ENCODE peak calls at places on chromosomes 3 and 15, in four cellular contexts. N, R, O and I are unnamed samples.

GRCh38 chr3:8504611-8504973 is 3.0 kb downstream of the LMCD1 start:
- DNase-seq in N (no peak), O (no peak), R (no peak), I (no peak)

GRCh38 chr3:56787258-56787777 is 14.4 kb downstream of the ARHGEF3 start:
- DNase-seq in N (no peak), O (no peak), R (no peak), I (no peak)

GRCh38 chr15:35705885-35706590 is 160.1 kb upstream of the DPH6 start:
- DNase-seq in O (no peak), N (no peak), R (no peak), I (no peak)

GRCh38 chr3:5739949-5740348 is 552.4 kb downstream of the EDEM1 start:
- DNase-seq in N (no peak), O (no peak), R (no peak), I (no peak)

GRCh38 chr3:195873971-195874370 is 34.4 kb downstream of the TNK2 start:
- DNase-seq in N (no peak), R (no peak), O (no peak), I (no peak)

GRCh38 chr3:64595253-64595694 is 92.5 kb downstream of the ADAMTS9 start:
- DNase-seq in O (peak; percentile 56), N (no peak), R (peak; percentile 77), I (no peak)

GRCh38 chr3:127418560-127419099 is 130.8 kb upstream of the PRR20G start:
- DNase-seq in R (no peak), N (no peak), O (no peak), I (no peak)

GRCh38 chr15:39304931-39305728 is 275.7 kb upstream of the THBS1 start:
- DNase-seq in R (no peak), O (no peak), N (no peak), I (no peak)

GRCh38 chr15:77022646-77023575 is 28.0 kb downstream of the PSTPIP1 start:
- DNase-seq in N (no peak), R (no peak), O (no peak), I (no peak)

GRCh38 chr3:81764665-81765064 is 3.2 kb upstream of the GBE1 start:
- DNase-seq in R (no peak), O (no peak), N (no peak), I (no peak)

GRCh38 chr3:124878561-124879394 is 8.4 kb downstream of the ITGB5 start:
- DNase-seq in O (peak; percentile 69), R (peak; percentile 85), N (peak; percentile 84), I (no peak)

GRCh38 chr3:121545049-121545563 is 682 bp downstream of the POLQ start:
- DNase-seq in R (no peak), N (no peak), O (no peak), I (no peak)

GRCh38 chr3:150710097-150710496 is 6.4 kb upstream of the ERICH6 start:
- DNase-seq in O (no peak), R (no peak), N (no peak), I (no peak)

GRCh38 chr3:87025636-87026035 is 34.7 kb upstream of the VGLL3 start:
- DNase-seq in R (no peak), N (no peak), O (no peak), I (no peak)

GRCh38 chr3:134650431-134651346 is at the start of gene KY:
- DNase-seq in N (no peak), R (no peak), O (peak; percentile 17), I (no peak)

GRCh38 chr15:66911131-66911700 is 154.2 kb upstream of the SMAD3 start:
- DNase-seq in N (no peak), O (no peak), R (no peak), I (no peak)

GRCh38 chr3:179961081-179962078 is 75.4 kb downstream of the PEX5L start:
- DNase-seq in N (no peak), R (no peak), O (no peak), I (no peak)

GRCh38 chr3:53170325-53171108 is 9.5 kb downstream of the PRKCD start:
- DNase-seq in N (no peak), O (no peak), R (no peak), I (peak; percentile 11)

GRCh38 chr3:84125201-84125721 is 833.5 kb upstream of the CADM2 start:
- DNase-seq in R (no peak), O (no peak), N (no peak), I (no peak)

GRCh38 chr3:49120096-49120437 is 556 bp downstream of the USP19 start:
- DNase-seq in N (no peak), R (no peak), O (no peak), I (no peak)

GRCh38 chr3:70090322-70090913 is 90.9 kb downstream of the SAMMSON start:
- DNase-seq in O (no peak), R (no peak), N (no peak), I (no peak)

GRCh38 chr15:51982013-51982769 is 10.6 kb upstream of the LEO1 start:
- DNase-seq in O (no peak), N (peak; percentile 54), R (peak; percentile 81), I (no peak)

GRCh38 chr15:58951388-58952060 is 18.0 kb upstream of the SLTM start:
- DNase-seq in R (peak; percentile 45), O (no peak), N (peak; percentile 30), I (no peak)

GRCh38 chr3:32968367-32969087 is 17.1 kb downstream of the CCR4 start:
- DNase-seq in N (no peak), O (no peak), R (no peak), I (no peak)

GRCh38 chr3:190519886-190520285 is 6.0 kb downstream of the IL1RAP start:
- DNase-seq in R (no peak), N (no peak), O (no peak), I (no peak)

GRCh38 chr3:140023616-140024530 is 88.9 kb downstream of the CLSTN2 start:
- DNase-seq in R (no peak), O (peak; percentile 26), N (no peak), I (no peak)

GRCh38 chr15:50114381-50114780 is 4.7 kb downstream of the ATP8B4 start:
- DNase-seq in N (no peak), R (no peak), O (peak; percentile 29), I (no peak)

GRCh38 chr3:115239717-115240116 is 92.6 kb upstream of the ZBTB20 start:
- DNase-seq in R (peak; percentile 96), N (peak; percentile 86), O (peak; percentile 43), I (no peak)

GRCh38 chr3:112345681-112346080 is 12.7 kb downstream of the CD200 start:
- DNase-seq in N (no peak), O (no peak), R (no peak), I (no peak)

GRCh38 chr15:96234109-96234892 is 96.2 kb upstream of the NR2F2 start:
- DNase-seq in O (no peak), N (no peak), R (peak; percentile 4), I (no peak)

GRCh38 chr3:166570136-166570535 is 732.9 kb upstream of the BCHE start:
- DNase-seq in N (no peak), O (no peak), R (no peak), I (no peak)

DNA sequence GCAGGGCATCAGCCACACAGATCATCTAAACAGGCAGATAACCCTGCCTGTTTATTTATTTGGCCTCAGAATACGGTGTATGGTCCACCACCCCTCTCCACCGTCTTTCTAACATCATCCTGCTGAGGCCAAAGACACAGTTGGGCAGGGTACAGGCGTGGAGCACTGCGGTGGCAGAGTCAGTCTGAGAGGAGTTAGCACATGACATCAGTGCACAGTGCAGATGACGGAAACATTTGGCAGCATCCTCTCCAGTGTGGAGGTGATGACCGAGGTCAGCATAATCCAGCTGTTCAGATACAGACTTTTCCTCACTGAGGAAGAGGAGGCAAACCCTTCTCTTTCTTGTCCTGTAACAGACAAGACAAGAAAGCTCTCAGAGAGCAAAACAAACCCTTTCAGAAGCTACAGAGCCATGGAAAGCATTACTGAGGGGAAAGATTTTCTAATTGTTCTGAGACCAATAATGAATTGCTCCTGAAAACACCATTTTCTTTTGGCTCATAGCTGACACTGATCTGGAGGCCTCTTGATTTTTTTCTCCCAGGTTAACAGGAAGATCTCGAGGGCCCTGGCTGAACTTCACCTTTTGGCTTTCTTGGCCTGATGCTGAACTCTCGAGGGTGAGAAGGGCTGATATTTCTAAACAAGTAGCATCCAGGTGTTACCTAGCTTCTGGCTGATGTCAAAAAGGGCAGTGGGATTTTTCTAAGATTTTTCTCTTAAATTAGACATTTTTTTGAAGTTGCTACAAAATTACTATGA is 20.1 kb upstream of the NFKBIZ start:
- DNase-seq in N (no peak), O (peak; percentile 72), R (no peak), I (no peak)
- H3K4me3 ChIP-seq in N (peak overlapping the region; percentile 67), O (no peak overlapping the region), R (no peak overlapping the region), I (peak overlapping the region; percentile 16)

GRCh38 chr3:154338570-154338969 is 14.3 kb upstream of the DHX36 start:
- DNase-seq in O (no peak), R (no peak), N (no peak), I (no peak)

GRCh38 chr3:154338008-154338407 is 13.7 kb upstream of the DHX36 start:
- DNase-seq in N (no peak), O (no peak), R (no peak), I (no peak)

DNA sequence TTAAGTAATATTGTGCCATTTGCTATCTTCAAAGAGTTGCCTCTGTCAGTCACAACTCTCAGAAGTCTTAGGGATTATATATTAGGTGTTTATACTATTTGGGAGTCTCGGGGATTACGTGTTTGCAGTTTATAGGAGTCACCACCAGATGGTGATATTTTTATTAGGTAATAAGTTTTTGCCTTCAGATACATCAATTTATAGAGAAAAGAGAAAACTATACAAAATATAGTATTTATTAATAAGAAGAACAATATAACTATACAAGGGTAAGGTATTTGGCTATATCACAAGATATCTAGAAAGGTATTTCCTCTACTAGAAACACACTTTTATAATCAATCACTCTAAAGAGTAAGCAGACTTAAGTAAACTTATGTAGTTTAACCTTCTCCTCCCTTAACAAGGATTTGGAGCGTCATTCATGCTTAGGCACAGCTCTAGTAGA is 10.7 kb upstream of the DHX36 start:
- DNase-seq in R (peak; percentile 10), N (peak; percentile 16), O (no peak), I (no peak)
- TF ChIP-seq CTCF in R (peak; percentile 55), N (peak; percentile 61), O (no peak), I (peak; percentile 57)

GRCh38 chr15:100285641-100286295 is 56.0 kb downstream of the ADAMTS17 start:
- DNase-seq in O (no peak), N (no peak), R (no peak), I (no peak)
- H3K4me3 ChIP-seq in O (no peak overlapping the region), N (no peak overlapping the region), R (no peak overlapping the region), I (no peak overlapping the region)

GRCh38 chr15:92244703-92245102 is 149.0 kb upstream of the ST8SIA2 start:
- DNase-seq in R (no peak), O (no peak), N (no peak), I (no peak)
- TF ChIP-seq CTCF in R (no peak), O (no peak), N (no peak), I (no peak)

GRCh38 chr3:30248423-30248822 is 358.0 kb upstream of the TGFBR2 start:
- DNase-seq in N (no peak), R (no peak), O (no peak), I (no peak)
- H3K4me3 ChIP-seq in N (no peak overlapping the region), R (no peak overlapping the region), O (no peak overlapping the region), I (no peak overlapping the region)

GRCh38 chr15:99729920-99730319 is 3.3 kb downstream of the LYSMD4 start:
- DNase-seq in R (no peak), O (no peak), N (no peak), I (no peak)
- TF ChIP-seq CTCF in R (peak; percentile 65), O (no peak), N (peak; percentile 68), I (no peak)

GRCh38 chr3:120348981-120349818 is at the start of gene LRRC58:
- DNase-seq in R (peak; percentile 55), N (peak; percentile 74), O (peak; percentile 84), I (peak; percentile 85)
- H3K4me3 ChIP-seq in R (peak within 1 kb of the TSS; percentile 95), N (peak within 1 kb of the TSS; percentile 84), O (peak within 1 kb of the TSS; percentile 87), I (peak within 1 kb of the TSS; percentile 71)